ENCODE peak calls at places on chromosomes 13 and 19, in ten cellular contexts. Y is epithelial cell of esophagus, X is astrocyte of the spinal cord, O is AG09309, U is progenitor cell of endocrine pancreas, M is fibroblast of lung, L is HepG2, E is heart right ventricle, P is RWPE1, T is AG04449. I is an unnamed sample.

GRCh38 chr19:7729831-7730285 is 2.1 kb downstream of the CLEC4G start:
- DNase-seq in X (no peak), O (no peak), Y (no peak), P (no peak), E (no peak), T (no peak), U (no peak), L (no peak), M (no peak), I (peak)

GRCh38 chr13:107900775-107901174 is 314.6 kb downstream of the LIG4 start:
- DNase-seq in M (peak), Y (no peak), L (no peak), T (no peak), E (no peak), X (peak), U (no peak), O (no peak), P (no peak), I (no peak)

GRCh38 chr13:43831088-43831487 is 44.3 kb upstream of the ENOX1 start:
- DNase-seq in U (no peak), P (no peak), Y (peak), X (peak), O (no peak), E (no peak), M (peak), L (no peak), T (no peak), I (no peak)

GRCh38 chr13:98050041-98050466 is 92.8 kb upstream of the FARP1 start:
- DNase-seq in T (no peak), E (no peak), X (peak), P (no peak), U (no peak), L (peak), O (no peak), M (peak), Y (peak), I (no peak)

GRCh38 chr13:33642374-33643065 is 175.4 kb upstream of the RFC3 start:
- DNase-seq in T (no peak), P (peak), U (no peak), O (peak), X (peak), Y (peak), M (peak), L (peak), E (peak), I (no peak)

GRCh38 chr19:30073152-30074000 is 131.3 kb downstream of the URI1 start:
- DNase-seq in U (no peak), M (no peak), T (no peak), L (no peak), P (no peak), E (no peak), Y (no peak), X (no peak), O (no peak), I (no peak)

GRCh38 chr13:97974773-97975172 is 21.3 kb downstream of the IPO5 start:
- DNase-seq in P (no peak), T (no peak), E (no peak), U (no peak), Y (no peak), M (no peak), O (no peak), L (no peak), X (no peak), I (no peak)

GRCh38 chr13:50382511-50382910 is 367.3 kb downstream of the KCNRG start:
- DNase-seq in X (no peak), P (no peak), T (no peak), U (no peak), M (no peak), Y (no peak), L (no peak), O (no peak), E (no peak), I (no peak)

GRCh38 chr19:7917292-7918061 is 2.7 kb upstream of the SNAPC2 start:
- DNase-seq in M (peak), U (no peak), Y (peak), P (no peak), T (no peak), O (no peak), X (peak), L (no peak), E (no peak), I (peak)

GRCh38 chr19:10315335-10316214 is at the start of gene FDX2:
- DNase-seq in P (peak), Y (peak), L (peak), X (peak), E (peak), U (peak), T (no peak), M (peak), O (no peak), I (peak)

GRCh38 chr19:42184401-42184861 is 33.0 kb downstream of the DEDD2 start:
- DNase-seq in X (peak), T (peak), E (peak), O (peak), P (peak), M (peak), L (peak), Y (peak), U (peak), I (peak)

GRCh38 chr19:56423276-56423984 is 19.3 kb downstream of the ZNF583 start:
- DNase-seq in E (no peak), U (no peak), X (peak), P (no peak), O (no peak), Y (no peak), T (no peak), M (peak), L (no peak), I (no peak)

GRCh38 chr13:94318418-94318817 is 161.1 kb downstream of the DCT start:
- DNase-seq in O (no peak), L (no peak), X (no peak), E (no peak), Y (no peak), T (no peak), U (no peak), M (peak), P (no peak), I (no peak)

GRCh38 chr19:3353493-3353892 is 12.9 kb upstream of the NFIC start:
- DNase-seq in Y (no peak), E (no peak), X (no peak), P (no peak), U (no peak), L (no peak), O (no peak), M (no peak), T (no peak), I (no peak)
- TF ChIP-seq CTCF in Y (no peak), E (no peak), X (no peak), P (no peak), U (no peak), L (no peak), O (no peak), M (no peak), T (no peak), I (no peak)

GRCh38 chr19:18866800-18867123 is 29.2 kb downstream of the CERS1 start:
- DNase-seq in L (no peak), X (no peak), M (no peak), T (no peak), U (no peak), Y (no peak), O (no peak), P (no peak), E (no peak), I (no peak)
- TF ChIP-seq CTCF in L (no peak), X (no peak), M (no peak), T (no peak), U (no peak), Y (no peak), O (no peak), P (peak), E (no peak), I (peak)

DNA sequence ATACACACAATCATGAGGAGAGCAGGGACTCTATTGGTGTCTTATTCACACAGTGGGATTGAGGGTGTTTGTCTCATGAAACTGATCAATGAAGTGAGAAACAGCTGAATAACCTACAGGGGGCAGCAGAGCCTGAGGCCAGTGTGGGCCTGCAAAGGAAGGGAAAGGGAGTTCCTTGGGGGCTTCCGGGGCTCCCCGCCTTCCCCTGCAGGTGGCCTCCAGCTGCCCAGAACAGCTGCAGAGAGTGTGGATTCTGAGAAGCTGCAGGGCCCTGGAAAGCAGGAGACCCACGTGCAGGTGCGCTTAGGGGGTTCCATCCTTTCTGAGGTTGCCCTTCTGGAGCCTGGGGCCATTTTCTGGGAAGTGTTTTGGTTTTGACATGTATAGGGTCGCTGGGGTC is 20.1 kb downstream of the ZNF763 start:
- DNase-seq in M (no peak), U (no peak), P (no peak), X (no peak), Y (no peak), O (no peak), L (peak), T (no peak), E (no peak), I (no peak)
- TF ChIP-seq CTCF in M (no peak), U (no peak), P (no peak), X (no peak), Y (no peak), O (peak), L (peak), T (no peak), E (no peak), I (no peak)

DNA sequence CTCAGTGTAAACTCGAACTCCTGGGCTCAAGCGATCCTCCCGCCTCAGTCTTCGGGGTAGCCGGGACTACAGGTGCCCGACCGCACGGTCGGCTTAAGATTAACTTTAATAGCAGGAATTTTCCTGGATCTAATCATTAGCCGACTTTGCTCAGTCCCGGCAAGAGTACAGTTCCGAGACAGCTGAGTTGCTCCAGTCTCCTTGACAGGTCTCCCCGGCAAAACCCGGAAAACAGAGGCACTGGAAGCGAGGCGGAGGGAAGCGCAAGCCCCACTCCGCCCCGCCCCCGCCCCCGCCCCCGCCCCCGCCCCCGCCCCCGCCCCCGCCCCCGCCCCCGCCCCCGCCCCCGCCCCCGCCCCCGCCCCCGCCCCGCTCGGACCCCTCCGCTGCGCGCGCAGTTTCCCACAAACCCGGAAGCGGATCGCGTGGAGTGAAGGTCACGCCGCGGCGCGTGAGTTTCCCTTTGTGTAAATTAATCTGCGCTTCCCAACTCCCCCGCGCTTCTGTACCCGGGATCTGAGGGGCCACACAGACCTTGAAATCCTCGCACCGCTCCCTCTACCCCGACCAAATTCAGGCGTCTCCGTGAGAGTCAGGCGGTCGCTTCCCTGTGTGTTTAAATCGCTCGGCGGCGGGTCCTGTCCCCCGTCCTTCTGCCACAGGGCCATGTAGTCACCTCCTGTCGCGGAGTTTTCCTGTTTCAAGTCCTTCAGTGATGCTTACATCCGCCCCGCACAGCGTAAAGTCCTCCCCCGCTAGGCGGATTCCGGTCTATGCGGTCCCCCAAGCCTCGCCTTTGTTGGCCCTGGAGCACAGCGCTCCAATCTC is at the start of gene ZNF480:
- DNase-seq in T (peak), M (peak), Y (peak), U (peak), X (peak), L (peak), O (peak), E (peak), P (peak), I (peak)
- TF ChIP-seq CTCF in T (peak), M (peak), Y (no peak), U (peak), X (no peak), L (peak), O (peak), E (no peak), P (no peak), I (no peak)

DNA sequence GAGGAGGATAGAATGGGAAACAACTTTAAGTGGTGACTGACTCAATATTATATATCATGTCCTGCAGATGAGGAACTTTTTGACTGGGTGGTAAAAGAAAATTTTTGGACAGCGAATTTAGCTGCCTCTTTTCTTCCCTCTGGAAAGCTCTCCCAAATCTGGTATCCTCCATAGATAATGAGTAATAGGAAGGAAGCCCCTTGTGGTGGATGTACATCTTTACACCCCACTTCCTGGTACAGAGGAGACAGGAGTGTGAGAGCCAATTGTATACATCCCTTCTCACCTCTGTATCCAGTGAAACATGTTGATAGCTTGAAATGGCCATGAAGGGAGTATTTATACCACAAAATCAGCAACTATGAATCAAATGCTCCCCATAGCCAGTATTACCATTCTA is 17.2 kb upstream of the TDRD3 start:
- DNase-seq in T (no peak), M (no peak), L (no peak), P (no peak), O (no peak), X (no peak), E (no peak), Y (no peak), U (no peak), I (no peak)
- TF ChIP-seq CTCF in T (no peak), M (peak), L (no peak), P (no peak), O (no peak), X (no peak), E (no peak), Y (no peak), U (peak), I (no peak)

DNA sequence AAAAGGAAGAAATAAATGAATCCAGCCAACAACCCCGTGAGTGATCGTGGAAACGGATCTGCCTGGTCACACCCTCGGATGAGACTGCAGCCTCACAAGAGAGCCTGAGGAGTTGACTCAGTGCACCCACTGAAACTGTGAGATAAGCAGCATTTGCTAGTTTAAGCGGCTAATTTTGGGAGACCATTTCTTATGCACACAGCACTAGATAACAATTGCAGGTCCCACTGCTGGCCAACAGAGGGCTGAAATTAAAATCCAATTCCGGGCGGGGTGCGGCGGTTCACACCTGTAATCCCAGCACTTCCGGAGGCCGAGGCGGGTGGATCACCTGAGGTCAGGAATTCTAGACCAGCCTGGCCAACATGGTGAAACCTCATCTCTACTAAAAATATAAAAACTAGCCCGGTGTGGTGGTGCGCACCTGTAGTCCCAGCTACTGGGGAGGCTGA is 3.6 kb downstream of the UQCR11 start:
- DNase-seq in O (no peak), U (no peak), T (no peak), M (no peak), L (no peak), X (no peak), Y (no peak), P (no peak), E (no peak), I (no peak)
- TF ChIP-seq CTCF in O (no peak), U (peak), T (no peak), M (peak), L (no peak), X (peak), Y (no peak), P (no peak), E (no peak), I (peak)

DNA sequence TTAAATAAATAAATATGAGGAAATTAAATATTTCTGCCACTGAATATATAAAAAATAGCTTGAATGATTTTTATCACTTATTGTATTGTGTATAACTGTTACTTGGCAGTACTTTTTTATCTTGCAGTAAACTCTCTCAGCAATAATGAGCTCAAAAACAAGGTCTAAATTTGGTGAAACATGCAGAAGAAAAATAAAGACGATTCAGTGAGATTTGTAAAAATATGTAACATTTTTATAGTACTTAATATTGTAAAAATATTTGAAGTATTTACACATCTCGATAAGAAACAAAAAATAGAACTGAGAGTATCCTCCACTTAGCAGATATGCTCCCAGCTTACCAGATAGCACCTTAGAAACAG is 120.6 kb upstream of the MLNR start:
- DNase-seq in X (no peak), O (no peak), E (no peak), U (no peak), M (no peak), L (no peak), T (no peak), P (no peak), Y (no peak), I (no peak)
- TF ChIP-seq CTCF in X (no peak), O (no peak), E (no peak), U (no peak), M (no peak), L (no peak), T (no peak), P (no peak), Y (no peak), I (no peak)

I was measured in nephron progenitor cell.